ENCODE peak calls at places on chromosome 12, in seven cellular contexts. G is hepatocyte, I is tibial nerve, O is pancreas, L is adrenal gland, P is mammary epithelial cell, Y is IMR-90. C is an unnamed sample.

GRCh38 chr12:126185025-126185424 is 1119.8 kb downstream of the AACS start:
- DNase-seq in I (no peak), L (no peak), G (no peak), P (no peak), Y (no peak), O (no peak), C (no peak)

GRCh38 chr12:63815482-63815852 is 29.0 kb upstream of the SRGAP1 start:
- DNase-seq in Y (no peak), P (no peak), O (no peak), I (no peak), L (no peak), G (no peak), C (no peak)

GRCh38 chr12:3150820-3151590 is 73.8 kb downstream of the TSPAN9 start:
- DNase-seq in L (no peak), Y (peak; percentile 48), O (no peak), I (no peak), P (no peak), G (no peak), C (no peak)

GRCh38 chr12:103561174-103561573 is 25.9 kb upstream of the STAB2 start:
- DNase-seq in L (no peak), I (no peak), G (no peak), P (peak; percentile 66), O (no peak), Y (no peak), C (peak; percentile 57)

GRCh38 chr12:58313091-58313855 is 371.9 kb downstream of the ATP23 start:
- DNase-seq in O (no peak), Y (peak; percentile 88), G (no peak), L (no peak), P (peak; percentile 35), I (no peak), C (peak; percentile 78)

GRCh38 chr12:1972260-1972659 is 32.0 kb downstream of the DCP1B start:
- DNase-seq in Y (peak; percentile 74), I (no peak), G (no peak), O (no peak), P (peak; percentile 29), L (no peak), C (peak; percentile 19)

GRCh38 chr12:55721601-55722213 is 1.5 kb downstream of the RDH5 start:
- DNase-seq in I (no peak), L (no peak), G (no peak), O (no peak), Y (no peak), P (no peak), C (no peak)

GRCh38 chr12:92468358-92469020 is 234.3 kb upstream of the PLEKHG7 start:
- DNase-seq in L (no peak), I (no peak), Y (no peak), P (no peak), O (no peak), G (no peak), C (no peak)

GRCh38 chr12:122855071-122855829 is 20.0 kb downstream of the HIP1R start:
- DNase-seq in G (no peak), O (no peak), P (no peak), I (no peak), Y (no peak), L (no peak), C (no peak)

GRCh38 chr12:71157601-71158233 is at the start of gene TSPAN8:
- DNase-seq in I (no peak), O (no peak), L (no peak), P (no peak), Y (no peak), G (peak; percentile 53), C (peak; percentile 14)

GRCh38 chr12:71159260-71159659 is 1.5 kb upstream of the TSPAN8 start:
- DNase-seq in Y (no peak), O (no peak), L (no peak), P (no peak), I (no peak), G (no peak), C (no peak)

GRCh38 chr12:71161575-71161974 is 3.8 kb upstream of the TSPAN8 start:
- DNase-seq in P (no peak), I (no peak), G (no peak), O (no peak), Y (no peak), L (no peak), C (peak; percentile 37)

GRCh38 chr12:71160585-71160984 is 2.8 kb upstream of the TSPAN8 start:
- DNase-seq in Y (no peak), G (peak; percentile 45), L (no peak), I (no peak), O (no peak), P (peak; percentile 5), C (peak; percentile 87)

DNA sequence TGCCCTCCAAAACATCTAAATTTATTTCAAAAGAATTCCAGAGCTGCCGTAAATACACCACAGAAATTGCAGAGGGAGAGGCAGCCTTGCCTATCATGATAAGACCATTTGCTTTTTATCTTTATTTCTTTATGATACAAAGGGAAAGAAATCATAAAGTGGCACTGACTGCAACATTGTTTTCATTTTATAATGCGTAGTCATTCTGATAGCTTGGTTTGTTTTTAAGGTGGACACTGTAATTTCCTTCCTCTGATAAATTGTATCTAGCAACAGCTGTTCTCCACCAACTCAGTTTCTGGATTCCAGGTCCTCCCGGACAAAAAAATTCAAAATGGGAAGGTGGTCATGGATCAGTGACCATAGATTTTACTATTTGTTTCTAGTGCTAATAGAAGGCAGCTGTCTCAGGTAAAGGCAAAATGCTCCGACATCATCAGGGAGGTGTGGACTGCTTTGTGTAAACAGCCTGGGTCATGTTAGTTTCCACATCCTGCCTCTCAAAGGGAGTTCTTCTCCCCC is 623 bp upstream of the TSPAN8 start:
- DNase-seq in L (no peak), G (no peak), P (no peak), O (no peak), Y (no peak), I (no peak), C (peak; percentile 37)
- H3K4me3 ChIP-seq in L (no peak overlapping the region), G (no peak overlapping the region), P (no peak overlapping the region), O (peak overlapping the region; percentile 14), Y (no peak overlapping the region), I (no peak overlapping the region), C (no peak overlapping the region)

GRCh38 chr12:57225680-57226190 is 3.8 kb upstream of the SHMT2 start:
- DNase-seq in Y (no peak), O (no peak), P (no peak), I (no peak), L (no peak), G (no peak), C (no peak)

GRCh38 chr12:57224278-57224972 is 5.1 kb upstream of the SHMT2 start:
- DNase-seq in P (no peak), G (no peak), I (no peak), L (no peak), Y (no peak), O (no peak), C (no peak)

GRCh38 chr12:57226588-57227314 is 2.8 kb upstream of the SHMT2 start:
- DNase-seq in Y (no peak), L (no peak), I (no peak), G (no peak), P (no peak), O (no peak), C (no peak)

GRCh38 chr12:57223191-57224165 is 6.0 kb upstream of the SHMT2 start:
- DNase-seq in I (no peak), L (no peak), G (no peak), O (no peak), Y (no peak), P (no peak), C (no peak)

GRCh38 chr12:57224973-57225679 is 4.4 kb upstream of the SHMT2 start:
- DNase-seq in L (no peak), P (no peak), Y (no peak), I (no peak), O (no peak), G (peak; percentile 72), C (no peak)
- TF ChIP-seq CTCF in L (peak; percentile 32), P (no peak), Y (no peak), I (peak; percentile 50), O (peak; percentile 53), G (peak; percentile 49), C (peak; percentile 76)

GRCh38 chr12:129717438-129717837 is 186.4 kb downstream of the TMEM132D start:
- DNase-seq in L (no peak), Y (no peak), O (no peak), P (no peak), I (no peak), G (no peak), C (no peak)

GRCh38 chr12:129720618-129721017 is 183.2 kb downstream of the TMEM132D start:
- DNase-seq in G (no peak), Y (no peak), O (no peak), I (no peak), P (no peak), L (no peak), C (no peak)

GRCh38 chr12:129716825-129717224 is 187.0 kb downstream of the TMEM132D start:
- DNase-seq in O (no peak), Y (no peak), I (no peak), G (no peak), P (no peak), L (no peak), C (no peak)

GRCh38 chr12:129723260-129723659 is 180.6 kb downstream of the TMEM132D start:
- DNase-seq in I (no peak), G (no peak), L (no peak), Y (no peak), P (no peak), O (no peak), C (no peak)

GRCh38 chr12:129719426-129719825 is 184.4 kb downstream of the TMEM132D start:
- DNase-seq in O (no peak), I (no peak), P (no peak), G (no peak), Y (no peak), L (no peak), C (no peak)
- H3K27me3 ChIP-seq in O (no peaks in the 10 kb centered on the region), I (no peaks in the 10 kb centered on the region), P (no peaks in the 10 kb centered on the region), G (no peaks in the 10 kb centered on the region), Y (no peaks in the 10 kb centered on the region), L (no peaks in the 10 kb centered on the region), C (no peaks in the 10 kb centered on the region)

DNA sequence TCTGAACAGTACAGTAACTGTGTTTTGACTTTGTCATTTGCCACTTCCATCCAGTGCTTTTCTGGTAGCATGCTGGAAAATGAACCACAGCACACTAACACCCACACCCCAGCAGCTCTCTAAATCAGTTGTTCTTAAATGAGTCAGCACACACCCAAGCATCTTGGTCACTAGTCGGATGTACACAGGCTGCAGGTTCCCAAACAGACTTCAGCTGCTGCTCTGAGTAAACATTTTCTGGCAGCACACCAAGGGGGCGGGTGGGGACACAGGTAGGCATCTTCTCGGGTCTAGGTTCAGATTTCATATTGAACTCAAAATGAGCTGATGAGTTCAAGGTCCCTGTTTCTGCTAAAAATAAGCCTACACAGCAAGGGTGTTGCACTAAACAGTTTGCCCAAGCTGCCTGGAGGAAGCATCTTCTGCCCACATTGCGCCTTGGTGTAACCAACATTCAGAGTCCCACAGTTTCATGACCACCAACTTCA is 39.8 kb downstream of the IFNG start:
- DNase-seq in P (peak; percentile 52), Y (no peak), I (no peak), O (no peak), L (no peak), G (no peak), C (peak; percentile 54)
- H3K4me3 ChIP-seq in P (no peak overlapping the region), Y (no peak overlapping the region), I (no peak overlapping the region), O (no peak overlapping the region), L (no peak overlapping the region), G (no peak overlapping the region), C (no peak overlapping the region)

C was measured in bronchial epithelial cell.